ENCODE peak calls at places on chromosomes 3 and 15, in nine cellular contexts. Q is cardiac muscle cell, L is body of pancreas, P is esophagus muscularis mucosa, S is neural progenitor cell, F is lung, A is right lobe of liver, I is psoas muscle, U is GM23248. J is an unnamed sample.

GRCh38 chr15:85412956-85413854 is 32.8 kb downstream of the AKAP13 start:
- DNase-seq in Q (peak; percentile 77), L (peak; percentile 42), P (no peak), S (no peak), F (peak; percentile 50), A (peak; percentile 72), I (peak; percentile 65), U (peak; percentile 94), J (peak; percentile 62)

GRCh38 chr3:144003051-144003450 is 31.4 kb downstream of the DIPK2A start:
- DNase-seq in Q (no peak), L (no peak), P (no peak), S (no peak), F (no peak), A (no peak), I (no peak), U (no peak), J (no peak)

GRCh38 chr3:58230876-58231552 is 6.6 kb upstream of the ABHD6 start:
- DNase-seq in Q (no peak), L (no peak), P (no peak), S (no peak), F (no peak), A (no peak), I (no peak), U (no peak), J (no peak)

GRCh38 chr15:69823223-69823907 is 274.4 kb downstream of the TLE3 start:
- DNase-seq in Q (no peak), L (no peak), P (no peak), S (no peak), F (no peak), A (no peak), I (no peak), U (peak; percentile 21), J (no peak)

GRCh38 chr15:51425517-51426033 is 84.1 kb downstream of the GLDN start:
- DNase-seq in Q (no peak), L (no peak), P (no peak), S (no peak), F (no peak), A (no peak), I (no peak), U (no peak), J (no peak)

GRCh38 chr3:38281895-38282686 is at the start of gene SLC22A14:
- DNase-seq in Q (no peak), L (no peak), P (peak; percentile 87), S (peak; percentile 16), F (no peak), A (no peak), I (no peak), U (no peak), J (peak; percentile 78)

GRCh38 chr3:65751123-65751700 is 287.5 kb downstream of the MAGI1 start:
- DNase-seq in Q (peak; percentile 47), L (peak; percentile 50), P (no peak), S (peak; percentile 90), F (no peak), A (peak; percentile 27), I (no peak), U (peak; percentile 65), J (peak; percentile 28)

GRCh38 chr3:181860243-181860642 is 148.5 kb downstream of the SOX2 start:
- DNase-seq in Q (no peak), L (no peak), P (no peak), S (no peak), F (no peak), A (no peak), I (no peak), U (no peak), J (no peak)

GRCh38 chr15:38090223-38090622 is 155.8 kb downstream of the TMCO5A start:
- DNase-seq in Q (no peak), L (no peak), P (no peak), S (no peak), F (no peak), A (no peak), I (no peak), U (no peak), J (no peak)

GRCh38 chr3:184952671-184953070 is 140.7 kb downstream of the VPS8 start:
- DNase-seq in Q (peak; percentile 46), L (no peak), P (no peak), S (no peak), F (no peak), A (no peak), I (no peak), U (peak; percentile 49), J (no peak)

GRCh38 chr3:63973406-63973805 is 49.9 kb downstream of the PSMD6 start:
- DNase-seq in Q (no peak), L (no peak), P (no peak), S (no peak), F (no peak), A (no peak), I (no peak), U (no peak), J (no peak)

GRCh38 chr3:63972987-63973386 is 50.3 kb downstream of the PSMD6 start:
- DNase-seq in Q (no peak), L (peak; percentile 65), P (no peak), S (no peak), F (no peak), A (no peak), I (no peak), U (no peak), J (no peak)

GRCh38 chr3:63974451-63974850 is 48.8 kb downstream of the PSMD6 start:
- DNase-seq in Q (no peak), L (no peak), P (no peak), S (no peak), F (no peak), A (no peak), I (no peak), U (no peak), J (no peak)

GRCh38 chr3:63970596-63971468 is 52.5 kb downstream of the PSMD6 start:
- DNase-seq in Q (peak; percentile 33), L (no peak), P (no peak), S (peak; percentile 86), F (no peak), A (no peak), I (no peak), U (peak; percentile 64), J (peak; percentile 36)

DNA sequence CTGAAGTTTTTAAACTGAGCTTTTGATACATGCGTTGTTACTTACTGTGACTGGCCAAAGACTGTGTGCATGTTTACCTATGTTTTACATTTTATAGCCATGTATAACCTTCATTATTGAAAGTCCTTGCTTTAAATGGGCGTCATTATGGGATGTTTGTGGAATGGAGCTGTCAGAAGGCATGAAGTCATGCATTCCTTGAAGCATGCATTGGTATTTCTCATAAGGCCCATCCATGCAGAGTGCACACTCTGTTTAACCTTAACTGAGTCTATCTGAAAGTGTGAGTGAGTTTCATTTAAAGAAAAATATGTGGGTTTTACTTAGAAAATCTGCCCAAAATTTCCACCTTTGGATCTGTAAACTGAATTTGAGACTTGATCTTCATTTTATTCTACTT is 51.1 kb downstream of the PSMD6 start:
- DNase-seq in Q (peak; percentile 62), L (no peak), P (no peak), S (no peak), F (no peak), A (no peak), I (no peak), U (peak; percentile 75), J (no peak)
- H3K4me3 ChIP-seq in Q (no peak overlapping the region), L (no peak overlapping the region), P (no peak overlapping the region), S (peak overlapping the region; percentile 50), F (no peak overlapping the region), A (no peak overlapping the region), I (no peak overlapping the region), U (peak overlapping the region; percentile 13), J (no peak overlapping the region)

GRCh38 chr3:57170946-57171345 is 5.8 kb upstream of the IL17RD start:
- DNase-seq in Q (no peak), L (no peak), P (no peak), S (no peak), F (no peak), A (no peak), I (no peak), U (no peak), J (no peak)

GRCh38 chr3:57169872-57170623 is 4.9 kb upstream of the IL17RD start:
- DNase-seq in Q (peak; percentile 80), L (peak; percentile 80), P (no peak), S (peak; percentile 90), F (peak; percentile 51), A (peak; percentile 84), I (peak; percentile 86), U (peak; percentile 80), J (peak; percentile 89)

GRCh38 chr3:57169106-57169505 is 4.0 kb upstream of the IL17RD start:
- DNase-seq in Q (no peak), L (no peak), P (no peak), S (no peak), F (no peak), A (no peak), I (no peak), U (no peak), J (no peak)

GRCh38 chr3:57176045-57176444 is 10.9 kb upstream of the IL17RD start:
- DNase-seq in Q (no peak), L (no peak), P (no peak), S (no peak), F (no peak), A (no peak), I (no peak), U (no peak), J (no peak)

GRCh38 chr3:57173687-57174086 is 8.5 kb upstream of the IL17RD start:
- DNase-seq in Q (no peak), L (no peak), P (no peak), S (no peak), F (no peak), A (no peak), I (no peak), U (no peak), J (no peak)
- H3K27me3 ChIP-seq in Q (no peaks in the 10 kb centered on the region), L (no peaks in the 10 kb centered on the region), P (no peaks in the 10 kb centered on the region), S (peaks cover 25% of the 10 kb centered on the region), F (no peaks in the 10 kb centered on the region), A (no peaks in the 10 kb centered on the region), I (no peaks in the 10 kb centered on the region), U (no peaks in the 10 kb centered on the region), J (no peaks in the 10 kb centered on the region)

GRCh38 chr15:34154725-34155204 is 52.9 kb downstream of the PGBD4 start:
- DNase-seq in Q (peak; percentile 2), L (no peak), P (no peak), S (no peak), F (no peak), A (no peak), I (no peak), U (peak; percentile 35), J (no peak)
- H3K36me3 ChIP-seq in Q (peaks cover 13% of the 10 kb centered on the region), L (peaks cover 10% of the 10 kb centered on the region), P (peaks cover 77% of the 10 kb centered on the region), S (peaks cover 8% of the 10 kb centered on the region), F (peaks cover 25% of the 10 kb centered on the region), A (peaks cover 3% of the 10 kb centered on the region), I (peaks cover 4% of the 10 kb centered on the region), U (peaks cover 58% of the 10 kb centered on the region), J (peaks cover 4% of the 10 kb centered on the region)

DNA sequence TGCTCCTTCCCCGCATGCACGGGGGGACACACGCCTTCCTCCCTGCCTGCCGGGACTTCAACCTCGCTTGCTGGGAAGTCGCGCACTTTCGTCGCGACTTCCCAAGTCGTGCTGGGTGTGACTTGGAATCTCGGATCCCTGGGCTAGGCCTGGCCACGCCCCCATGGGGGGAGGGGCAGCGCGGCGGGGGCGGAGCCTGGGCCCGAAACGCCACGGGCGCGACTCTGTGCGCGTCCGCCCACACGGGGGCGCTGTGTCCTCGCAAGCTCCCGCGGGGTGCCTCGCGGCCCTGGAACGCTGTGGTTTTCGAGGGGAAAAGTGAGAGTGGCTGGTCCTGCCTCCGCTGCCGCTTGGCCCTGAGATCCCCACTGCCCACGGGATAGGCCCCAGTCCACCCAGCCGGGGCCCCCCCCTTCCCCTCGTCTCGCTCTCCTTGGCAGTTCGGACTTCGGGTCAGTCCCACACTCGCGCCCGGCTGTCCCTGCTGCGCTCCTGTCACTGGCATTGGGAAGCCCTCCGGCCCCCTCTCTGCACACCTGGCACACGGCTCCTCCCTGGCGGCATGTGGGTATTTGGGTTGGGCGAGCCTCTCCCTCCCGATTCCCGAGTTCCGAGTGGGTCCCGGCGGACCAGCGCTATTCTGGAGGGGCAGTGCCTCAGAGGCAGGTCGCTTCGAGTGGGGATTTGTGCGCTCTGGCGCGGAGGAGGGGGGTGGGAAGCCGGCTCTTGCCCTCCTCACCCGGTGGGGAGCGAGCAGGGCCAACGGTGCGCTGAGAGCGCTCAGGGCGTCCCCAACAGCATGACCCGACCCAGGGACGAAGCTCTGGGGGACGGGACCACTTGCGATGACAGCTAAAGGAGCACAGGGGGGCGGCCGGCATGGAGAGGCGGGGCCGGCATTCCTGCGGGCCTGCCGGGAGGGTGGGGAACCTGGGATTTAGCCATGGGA is 23.6 kb downstream of the SEC61A1 start:
- DNase-seq in Q (peak; percentile 89), L (peak; percentile 91), P (no peak), S (peak; percentile 95), F (peak; percentile 89), A (peak; percentile 91), I (peak; percentile 94), U (peak; percentile 94), J (peak; percentile 98)
- H3K4me3 ChIP-seq in Q (peak overlapping the region; percentile 31), L (no peak overlapping the region), P (peak overlapping the region; percentile 56), S (peak overlapping the region; percentile 36), F (peak overlapping the region; percentile 11), A (peak overlapping the region; percentile 39), I (peak overlapping the region; percentile 70), U (peak overlapping the region; percentile 43), J (peak overlapping the region; percentile 49)

J was measured in H7.